ENCODE peak calls at places on chromosomes 2 and 18, in seven cellular contexts. U is caudate nucleus; B is activated naive CD8-positive, alpha-beta T cell treated with anti-CD3 and anti-CD28 coated beads for 36 hours; V is GM23338; H is iris pigment epithelial cell; I is stimulated activated naive B cell treated with anti-CD40 and anti-IgM and Interleukin-4, amounts not matched to agents 10 μg/mL and 1 μg/mL and 100 μg/mL, for 72 hours; N is EL. S is an unnamed sample.

GRCh38 chr2:212968284-212969081 is 182.9 kb downstream of the IKZF2 start:
- DNase-seq in N (peak; percentile 24), U (no peak), H (peak; percentile 63), B (no peak), I (no peak), V (no peak), S (no peak)

GRCh38 chr2:118168606-118169005 is 80.3 kb downstream of the INSIG2 start:
- DNase-seq in B (no peak), V (no peak), I (no peak), U (no peak), H (no peak), N (peak; percentile 14), S (no peak)

GRCh38 chr18:5951515-5952081 is 56.3 kb upstream of the TMEM200C start:
- DNase-seq in N (no peak), H (no peak), V (no peak), U (no peak), I (no peak), B (no peak), S (no peak)

GRCh38 chr2:71548589-71549485 is 95.5 kb downstream of the DYSF start:
- DNase-seq in N (peak; percentile 68), H (peak; percentile 56), U (peak; percentile 71), V (peak; percentile 88), I (peak; percentile 29), B (peak; percentile 57), S (peak; percentile 74)

GRCh38 chr2:101699939-101700442 is 2.5 kb downstream of the MAP4K4 start:
- DNase-seq in H (peak; percentile 35), N (peak; percentile 36), I (no peak), U (no peak), V (peak; percentile 36), B (no peak), S (no peak)

GRCh38 chr2:169983506-169983905 is 156.3 kb downstream of the UBR3 start:
- DNase-seq in I (no peak), H (no peak), B (no peak), V (peak; percentile 63), N (no peak), U (no peak), S (no peak)

GRCh38 chr2:200306969-200307811 is 697 bp downstream of the SPATS2L start:
- DNase-seq in B (peak; percentile 41), H (peak; percentile 37), U (peak; percentile 63), N (peak; percentile 53), V (peak; percentile 60), I (peak; percentile 2), S (peak; percentile 57)

GRCh38 chr2:205474746-205475145 is 207.6 kb upstream of the NRP2 start:
- DNase-seq in H (peak; percentile 45), I (no peak), N (peak; percentile 53), V (no peak), B (no peak), U (no peak), S (no peak)

GRCh38 chr18:58180738-58181353 is 136.8 kb downstream of the NEDD4L start:
- DNase-seq in U (peak; percentile 13), I (peak; percentile 32), N (peak; percentile 57), H (peak; percentile 47), V (peak; percentile 73), B (peak; percentile 40), S (peak; percentile 72)

GRCh38 chr2:180907731-180908130 is 72.7 kb upstream of the UBE2E3 start:
- DNase-seq in U (no peak), N (peak; percentile 81), V (no peak), H (peak; percentile 54), B (no peak), I (no peak), S (no peak)

GRCh38 chr2:229489016-229489415 is 217.9 kb upstream of the PID1 start:
- DNase-seq in U (peak; percentile 48), B (no peak), V (no peak), H (peak; percentile 18), N (peak; percentile 95), I (no peak), S (no peak)

GRCh38 chr2:232432598-232433184 is 23.3 kb upstream of the ALPI start:
- DNase-seq in V (peak; percentile 85), N (no peak), U (no peak), I (no peak), H (no peak), B (no peak), S (no peak)

GRCh38 chr2:46216213-46216612 is 81.0 kb upstream of the EPAS1 start:
- DNase-seq in H (peak; percentile 89), U (no peak), V (no peak), I (no peak), N (peak; percentile 59), B (no peak), S (no peak)

GRCh38 chr2:72887032-72887835 is at the start of gene SPR:
- DNase-seq in V (peak; percentile 73), B (peak; percentile 82), U (peak; percentile 77), H (peak; percentile 65), I (peak; percentile 69), N (peak; percentile 74), S (peak; percentile 68)

GRCh38 chr2:19361325-19361990 is 3.0 kb upstream of the OSR1 start:
- DNase-seq in V (peak; percentile 63), I (no peak), N (peak; percentile 39), H (peak; percentile 39), B (no peak), U (no peak), S (peak; percentile 48)

GRCh38 chr2:170929686-170930050 is 615 bp downstream of the GORASP2 start:
- DNase-seq in H (peak; percentile 38), V (peak; percentile 81), U (peak; percentile 57), B (peak; percentile 50), I (peak; percentile 39), N (peak; percentile 38), S (peak; percentile 54)

GRCh38 chr2:1546901-1547300 is 133.6 kb downstream of the TPO start:
- DNase-seq in H (no peak), I (no peak), V (no peak), U (no peak), B (no peak), N (no peak), S (no peak)

GRCh38 chr2:200677161-200677560 is 91.3 kb downstream of the AOX1 start:
- DNase-seq in U (no peak), H (no peak), I (no peak), V (no peak), B (no peak), N (no peak), S (no peak)

GRCh38 chr2:218834685-218835084 is 3.1 kb upstream of the PRKAG3 start:
- DNase-seq in H (no peak), N (no peak), I (no peak), U (no peak), B (no peak), V (no peak), S (no peak)

GRCh38 chr2:102895386-102895785 is 133.6 kb downstream of the TMEM182 start:
- DNase-seq in N (no peak), I (no peak), U (no peak), H (no peak), V (peak; percentile 47), B (no peak), S (no peak)

GRCh38 chr2:127695491-127696472 is 5.5 kb upstream of the SFT2D3 start:
- DNase-seq in H (no peak), U (peak; percentile 53), N (peak; percentile 46), B (peak; percentile 38), I (peak; percentile 57), V (peak; percentile 82), S (peak; percentile 73)

GRCh38 chr2:118049140-118050128 is 35.6 kb upstream of the CCDC93 start:
- DNase-seq in I (no peak), H (no peak), B (no peak), V (no peak), U (no peak), N (no peak), S (no peak)